ENCODE peak calls at places on chromosome 17, in five cellular contexts. E, S, C, Y and V are unnamed samples.

GRCh38 chr17:5580367-5580766 is 3.9 kb downstream of the NLRP1 start:
- DNase-seq in E (peak), S (no peak), C (no peak), Y (no peak), V (no peak)

GRCh38 chr17:11490171-11490760 is 108.0 kb upstream of the DNAH9 start:
- DNase-seq in E (no peak), S (no peak), C (no peak), Y (no peak), V (no peak)

GRCh38 chr17:56810286-56810781 is 23.4 kb downstream of the C17orf67 start:
- DNase-seq in E (no peak), S (no peak), C (no peak), Y (no peak), V (no peak)

GRCh38 chr17:8057691-8058114 is 18.8 kb downstream of the ALOX15B start:
- DNase-seq in E (peak), S (peak), C (peak), Y (peak), V (peak)

GRCh38 chr17:20022701-20023100 is 13.5 kb downstream of the SPECC1 start:
- DNase-seq in E (no peak), S (no peak), C (no peak), Y (no peak), V (no peak)

GRCh38 chr17:73552300-73553088 is 91.8 kb downstream of the SDK2 start:
- DNase-seq in E (no peak), S (no peak), C (no peak), Y (no peak), V (no peak)

GRCh38 chr17:42832934-42833770 is at the start of gene PSME3:
- DNase-seq in E (peak), S (peak), C (peak), Y (peak), V (peak)

GRCh38 chr17:5355416-5356129 is 63.9 kb downstream of the NUP88 start:
- DNase-seq in E (no peak), S (no peak), C (no peak), Y (no peak), V (no peak)

GRCh38 chr17:2397247-2398171 is 3.4 kb downstream of the MNT start:
- DNase-seq in E (no peak), S (no peak), C (no peak), Y (no peak), V (no peak)

DNA sequence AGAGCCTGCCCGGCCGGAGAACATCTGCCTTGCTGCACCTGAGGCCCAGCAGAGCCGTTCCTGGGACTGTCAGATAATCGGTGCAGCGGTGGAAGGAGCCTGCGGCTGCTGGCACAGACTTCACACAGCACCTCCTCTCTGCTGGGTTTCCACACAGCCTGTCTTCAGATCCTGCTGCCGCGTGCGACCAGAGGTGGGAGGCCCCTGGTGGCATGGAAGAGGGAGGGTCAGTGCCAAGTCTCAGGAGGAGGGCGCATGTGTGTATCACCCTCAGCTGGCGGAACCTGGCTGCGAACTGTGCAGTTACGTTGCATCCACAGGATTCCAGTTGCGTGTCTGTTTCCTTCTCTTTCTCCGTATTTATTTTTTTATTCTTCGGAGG is 3.3 kb downstream of the CDK5R1 start:
- DNase-seq in E (no peak), S (no peak), C (no peak), Y (no peak), V (peak)
- H3K4me3 ChIP-seq in E (no peak), S (no peak), C (no peak), Y (peak), V (peak)

GRCh38 chr17:61399131-61400057 is at the start of gene TBX2:
- DNase-seq in E (peak), S (peak), C (peak), Y (no peak), V (no peak)

GRCh38 chr17:61400058-61400785 is 579 bp downstream of the TBX2 start:
- DNase-seq in E (no peak), S (no peak), C (no peak), Y (no peak), V (no peak)

GRCh38 chr17:61401280-61402072 is 1.8 kb downstream of the TBX2 start:
- DNase-seq in E (no peak), S (no peak), C (no peak), Y (no peak), V (no peak)

GRCh38 chr17:61402073-61402541 is 2.5 kb downstream of the TBX2 start:
- DNase-seq in E (no peak), S (no peak), C (no peak), Y (no peak), V (no peak)

DNA sequence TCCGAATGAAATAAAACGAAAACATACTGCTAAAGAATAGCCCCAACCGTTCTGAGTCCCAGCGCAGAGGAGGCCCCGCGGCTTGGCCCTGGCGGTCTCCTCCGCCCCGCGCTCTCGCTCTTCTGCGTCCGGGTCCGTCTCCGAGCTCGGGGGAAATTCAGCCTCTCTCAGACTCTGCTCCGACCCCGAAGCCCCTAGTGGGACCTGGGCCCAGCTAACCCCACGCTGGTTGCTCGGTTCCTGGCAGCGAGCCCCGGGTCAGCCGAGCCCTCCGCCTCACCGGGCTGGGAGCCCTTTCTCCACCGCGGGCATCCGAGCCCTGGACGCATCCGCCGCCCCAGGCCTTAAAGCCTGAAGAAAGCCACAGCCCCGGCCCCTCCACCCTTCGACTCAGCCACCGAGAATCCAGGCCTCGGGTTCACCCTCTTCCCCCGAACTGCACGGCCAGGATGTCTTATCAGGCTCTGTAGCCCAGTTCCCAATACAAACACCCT is 1.2 kb downstream of the TBX2 start:
- DNase-seq in E (no peak), S (no peak), C (no peak), Y (no peak), V (no peak)
- TF ChIP-seq CTCF in E (no peak), S (no peak), C (no peak), Y (no peak), V (no peak)

DNA sequence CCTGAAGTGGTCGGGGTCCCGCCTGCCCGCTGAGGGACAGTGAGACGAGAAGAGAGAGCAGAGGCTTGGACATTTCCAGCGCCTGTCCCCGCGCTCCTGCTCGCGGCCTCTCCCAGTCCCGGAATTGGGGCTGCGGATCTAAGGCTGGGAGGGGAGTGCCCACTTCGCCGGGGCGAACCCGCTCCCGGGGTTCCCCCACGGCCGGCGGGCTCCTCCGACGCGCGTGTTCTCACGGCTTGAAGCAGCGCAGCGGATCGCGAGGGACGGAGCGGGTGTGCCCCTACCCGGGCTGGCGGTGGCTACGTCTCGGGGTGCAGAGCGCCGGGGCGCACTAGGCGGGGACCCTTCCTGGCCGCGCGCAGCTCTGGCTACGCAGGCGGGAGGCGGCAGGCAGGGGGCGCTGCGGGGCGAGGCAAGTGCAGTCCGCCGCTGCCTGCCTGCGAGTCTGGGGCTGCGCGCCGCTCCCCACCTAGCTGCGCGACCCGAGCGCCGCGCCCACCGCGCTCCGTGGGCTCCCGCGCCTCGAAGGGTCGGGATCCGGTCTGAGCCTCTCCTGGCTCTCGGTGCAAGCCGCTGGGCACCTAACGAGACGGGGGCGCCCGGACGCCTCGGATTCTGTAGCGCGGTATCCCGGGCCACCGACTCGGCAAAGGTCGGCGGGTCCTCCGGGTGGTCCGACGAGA is 1.2 kb downstream of the NGFR start:
- DNase-seq in E (peak), S (peak), C (peak), Y (no peak), V (peak)
- H3K4me3 ChIP-seq in E (peak), S (peak), C (no peak), Y (peak), V (peak)

GRCh38 chr17:55005520-55005919 is 37.0 kb downstream of the STXBP4 start:
- DNase-seq in E (peak), S (no peak), C (no peak), Y (no peak), V (peak)
- TF ChIP-seq CTCF in E (peak), S (no peak), C (peak), Y (peak), V (peak)

GRCh38 chr17:79798296-79799173 is 1.7 kb upstream of the CBX8 start:
- DNase-seq in E (no peak), S (no peak), C (no peak), Y (no peak), V (no peak)
- H3K4me3 ChIP-seq in E (peak), S (peak), C (no peak), Y (no peak), V (peak)

DNA sequence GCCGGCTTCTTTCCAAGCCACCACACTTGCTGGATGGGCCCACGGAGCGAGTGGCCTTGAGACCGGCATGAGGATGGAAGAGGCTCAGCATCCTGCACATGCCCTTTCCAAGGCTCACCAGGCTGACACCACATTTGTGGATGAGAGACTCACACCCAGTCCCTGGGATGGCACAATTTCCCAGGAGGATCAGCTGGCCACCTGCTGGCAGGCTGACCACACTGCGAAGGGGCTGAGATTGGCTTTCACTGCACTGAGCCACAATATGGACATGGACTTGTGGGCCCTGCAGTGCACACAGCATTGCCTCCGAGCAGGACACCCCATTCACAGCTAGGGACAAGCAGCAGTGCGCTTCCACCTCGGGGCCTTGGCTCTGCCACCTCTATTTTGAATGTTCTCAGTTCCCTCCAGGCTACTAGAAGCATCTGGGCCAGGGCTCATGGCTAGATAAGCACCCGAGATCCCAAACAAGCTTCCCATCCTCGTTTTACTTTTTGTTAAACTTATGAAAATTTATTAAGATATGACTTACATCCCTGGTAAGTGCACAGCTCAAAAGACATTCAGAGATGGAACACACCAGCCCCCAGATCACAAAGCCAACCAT is 25.3 kb upstream of the KSR1 start:
- DNase-seq in E (no peak), S (no peak), C (peak), Y (no peak), V (peak)
- TF ChIP-seq CTCF in E (peak), S (peak), C (peak), Y (peak), V (peak)

GRCh38 chr17:82227629-82228277 is 1.1 kb upstream of the SLC16A3 start:
- DNase-seq in E (no peak), S (no peak), C (no peak), Y (no peak), V (no peak)
- H3K4me3 ChIP-seq in E (peak), S (peak), C (no peak), Y (peak), V (peak)

DNA sequence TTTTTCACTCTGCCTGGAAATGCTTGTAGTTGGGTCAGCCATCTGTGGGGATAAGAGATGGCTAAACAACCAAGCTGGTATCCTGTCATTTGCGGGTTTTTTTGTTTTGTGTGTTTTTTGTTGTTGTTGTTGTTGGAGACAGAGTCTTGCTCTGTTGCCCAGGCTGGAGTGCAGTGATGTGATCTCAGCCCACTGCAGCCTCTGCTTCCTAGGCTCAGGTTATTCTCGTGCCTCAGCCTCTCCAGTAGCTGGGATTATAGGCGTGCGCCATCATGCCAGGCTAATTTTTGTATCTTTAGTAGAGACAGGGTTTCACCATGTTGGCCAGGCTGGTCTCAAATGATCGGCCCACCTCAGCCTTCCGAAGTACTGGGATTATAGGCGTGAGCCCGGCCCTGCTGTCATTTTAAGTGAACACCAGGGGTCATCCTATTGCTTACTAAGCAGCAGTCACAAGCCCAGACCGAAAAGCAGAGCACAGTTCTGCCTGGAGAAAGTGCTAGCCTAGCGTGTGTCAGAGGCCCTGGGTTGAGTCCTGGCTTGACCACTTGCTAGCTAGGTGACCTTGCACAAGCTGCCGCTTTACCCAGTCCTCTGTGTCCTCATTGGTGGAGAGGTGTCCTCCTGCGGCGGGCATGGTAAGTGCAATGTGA is 4.6 kb downstream of the SMCR8 start:
- DNase-seq in E (peak), S (no peak), C (peak), Y (no peak), V (peak)
- TF ChIP-seq CTCF in E (peak), S (peak), C (no peak), Y (peak), V (peak)

GRCh38 chr17:77999413-78000173 is 41.1 kb downstream of the TNRC6C start:
- DNase-seq in E (no peak), S (no peak), C (no peak), Y (no peak), V (no peak)
- H3K4me3 ChIP-seq in E (no peak), S (no peak), C (no peak), Y (no peak), V (no peak)

GRCh38 chr17:78972507-78973105 is 7.1 kb downstream of the LGALS3BP start:
- DNase-seq in E (no peak), S (no peak), C (no peak), Y (no peak), V (no peak)
- TF ChIP-seq CTCF in E (no peak), S (no peak), C (no peak), Y (no peak), V (no peak)